ENCODE peak calls at places on chromosome 18, in seven cellular contexts. X is GM12878, M is HCT116, Z is A549, S is endothelial cell of umbilical vein, K is K562, U is HepG2. J is an unnamed sample.

GRCh38 chr18:29418136-29418535 is 1241.2 kb upstream of the CDH2 start:
- DNase-seq in S (no peak), U (no peak), Z (no peak), K (no peak), X (no peak), M (no peak), J (no peak)

GRCh38 chr18:58350526-58350925 is 278.4 kb downstream of the ALPK2 start:
- DNase-seq in Z (no peak), K (no peak), U (no peak), S (no peak), M (no peak), X (no peak), J (no peak)

GRCh38 chr18:58276640-58277456 is 232.8 kb downstream of the NEDD4L start:
- DNase-seq in X (no peak), U (no peak), K (no peak), Z (no peak), S (no peak), M (no peak), J (no peak)

GRCh38 chr18:58176915-58177717 is 133.1 kb downstream of the NEDD4L start:
- DNase-seq in X (no peak), M (no peak), U (no peak), Z (no peak), S (peak; percentile 92), K (no peak), J (no peak)

GRCh38 chr18:58027341-58027740 is 16.7 kb upstream of the NEDD4L start:
- DNase-seq in U (no peak), K (no peak), X (no peak), M (no peak), S (no peak), Z (no peak), J (no peak)

GRCh38 chr18:615773-616172 is 19.0 kb downstream of the CLUL1 start:
- DNase-seq in S (no peak), M (no peak), Z (no peak), U (no peak), K (peak; percentile 24), X (no peak), J (no peak)

GRCh38 chr18:40046596-40046995 is 1908.4 kb upstream of the PIK3C3 start:
- DNase-seq in M (no peak), X (no peak), S (no peak), K (no peak), Z (no peak), U (no peak), J (no peak)

GRCh38 chr18:37869051-37869450 is 303.5 kb upstream of the CELF4 start:
- DNase-seq in K (no peak), Z (no peak), M (no peak), X (no peak), U (no peak), S (no peak), J (no peak)

GRCh38 chr18:74725690-74726089 is 128.0 kb downstream of the ZNF407 start:
- DNase-seq in S (no peak), Z (no peak), U (no peak), M (no peak), K (no peak), X (no peak), J (no peak)

GRCh38 chr18:5966514-5966913 is 71.2 kb upstream of the TMEM200C start:
- DNase-seq in Z (no peak), K (no peak), X (no peak), U (no peak), M (no peak), S (no peak), J (no peak)

GRCh38 chr18:48475635-48476549 is 62.9 kb upstream of the CTIF start:
- DNase-seq in M (peak; percentile 67), X (peak; percentile 5), Z (peak; percentile 66), S (peak; percentile 78), U (peak; percentile 80), K (peak; percentile 64), J (peak; percentile 73)

GRCh38 chr18:3147935-3148554 is 71.7 kb downstream of the MYOM1 start:
- DNase-seq in U (no peak), Z (no peak), S (no peak), M (no peak), K (no peak), X (no peak), J (no peak)

GRCh38 chr18:74775239-74775638 is 177.6 kb downstream of the ZNF407 start:
- DNase-seq in K (no peak), M (no peak), X (no peak), Z (no peak), U (no peak), S (no peak), J (no peak)

GRCh38 chr18:58051765-58052460 is 7.9 kb downstream of the NEDD4L start:
- DNase-seq in X (no peak), K (peak; percentile 27), Z (peak; percentile 25), U (no peak), S (peak; percentile 55), M (no peak), J (no peak)

GRCh38 chr18:75635096-75635495 is 207.6 kb upstream of the SMIM21 start:
- DNase-seq in Z (no peak), U (no peak), M (no peak), K (no peak), X (no peak), S (no peak), J (no peak)

GRCh38 chr18:493974-494601 is 6.4 kb downstream of the COLEC12 start:
- DNase-seq in U (no peak), K (no peak), S (no peak), M (no peak), Z (no peak), X (no peak), J (no peak)

GRCh38 chr18:58101291-58101706 is 57.3 kb downstream of the NEDD4L start:
- DNase-seq in U (no peak), Z (no peak), M (no peak), S (no peak), X (no peak), K (no peak), J (no peak)

GRCh38 chr18:3217930-3218647 is 1.7 kb downstream of the MYOM1 start:
- DNase-seq in Z (peak; percentile 55), X (no peak), U (peak; percentile 96), K (peak; percentile 57), S (no peak), M (no peak), J (no peak)

GRCh38 chr18:49853436-49853835 is 40.1 kb upstream of the ACAA2 start:
- DNase-seq in K (no peak), Z (no peak), S (no peak), X (no peak), U (no peak), M (no peak), J (no peak)

GRCh38 chr18:74185860-74186259 is 37.5 kb downstream of the TIMM21 start:
- DNase-seq in U (no peak), Z (no peak), M (no peak), S (no peak), X (no peak), K (no peak), J (no peak)

GRCh38 chr18:50611529-50611941 is 51.6 kb downstream of the MAPK4 start:
- DNase-seq in X (no peak), S (no peak), M (no peak), U (peak; percentile 50), K (no peak), Z (no peak), J (no peak)

GRCh38 chr18:51196116-51196810 is 1.2 kb downstream of the MEX3C start:
- DNase-seq in U (no peak), S (no peak), M (no peak), X (no peak), K (peak; percentile 16), Z (peak; percentile 7), J (no peak)

GRCh38 chr18:34729264-34729663 is 19.2 kb downstream of the DTNA start:
- DNase-seq in K (peak; percentile 3), X (no peak), U (peak; percentile 23), Z (peak; percentile 10), M (peak; percentile 29), S (peak; percentile 24), J (peak; percentile 19)
- TF ChIP-seq MAX in K (no peak), X (no peak), U (no peak), Z (no peak), M (no peak), S (no peak), J (no peak)

GRCh38 chr18:45332911-45333310 is 282.4 kb upstream of the SLC14A2 start:
- DNase-seq in Z (no peak), K (no peak), S (no peak), X (no peak), U (no peak), M (no peak), J (no peak)

GRCh38 chr18:45336431-45336830 is 278.8 kb upstream of the SLC14A2 start:
- DNase-seq in X (no peak), M (no peak), K (no peak), S (no peak), U (no peak), Z (no peak), J (no peak)

GRCh38 chr18:45337477-45337876 is 277.8 kb upstream of the SLC14A2 start:
- DNase-seq in X (no peak), M (no peak), Z (no peak), S (no peak), K (no peak), U (no peak), J (no peak)

GRCh38 chr18:45335644-45336043 is 279.6 kb upstream of the SLC14A2 start:
- DNase-seq in M (no peak), U (no peak), X (no peak), Z (no peak), K (no peak), S (no peak), J (no peak)

GRCh38 chr18:45334188-45334587 is 281.1 kb upstream of the SLC14A2 start:
- DNase-seq in X (no peak), Z (no peak), S (no peak), M (no peak), U (no peak), K (no peak), J (no peak)
- H3K9me3 ChIP-seq in X (no peaks in the 10 kb centered on the region), Z (no peaks in the 10 kb centered on the region), S (no peaks in the 10 kb centered on the region), M (no peaks in the 10 kb centered on the region), U (no peaks in the 10 kb centered on the region), K (no peaks in the 10 kb centered on the region), J (no peaks in the 10 kb centered on the region)

GRCh38 chr18:55839350-55839749 is 251.4 kb upstream of the TCF4 start:
- DNase-seq in X (no peak), S (no peak), K (no peak), M (no peak), U (no peak), Z (no peak), J (no peak)
- TF ChIP-seq MAX in X (no peak), S (no peak), K (no peak), M (no peak), U (no peak), Z (no peak), J (no peak)

GRCh38 chr18:61554117-61554776 is 221.0 kb downstream of the CDH20 start:
- DNase-seq in X (no peak), S (no peak), Z (no peak), U (no peak), M (no peak), K (no peak), J (no peak)

GRCh38 chr18:61554946-61555361 is 221.7 kb downstream of the CDH20 start:
- DNase-seq in M (no peak), U (no peak), K (no peak), S (no peak), X (no peak), Z (no peak), J (no peak)

GRCh38 chr18:61549411-61549810 is 216.2 kb downstream of the CDH20 start:
- DNase-seq in K (no peak), U (no peak), S (no peak), M (no peak), Z (no peak), X (no peak), J (no peak)

GRCh38 chr18:61549889-61550288 is 216.7 kb downstream of the CDH20 start:
- DNase-seq in K (no peak), U (no peak), Z (no peak), M (no peak), X (no peak), S (no peak), J (no peak)

GRCh38 chr18:61551586-61551985 is 218.4 kb downstream of the CDH20 start:
- DNase-seq in K (peak; percentile 47), X (peak; percentile 7), M (peak; percentile 79), U (peak; percentile 46), Z (peak; percentile 39), S (peak; percentile 88), J (peak; percentile 74)
- H3K9me3 ChIP-seq in K (no peaks in the 10 kb centered on the region), X (no peaks in the 10 kb centered on the region), M (no peaks in the 10 kb centered on the region), U (no peaks in the 10 kb centered on the region), Z (no peaks in the 10 kb centered on the region), S (no peaks in the 10 kb centered on the region), J (no peaks in the 10 kb centered on the region)

J was measured in SK-N-SH.